ENCODE peak calls at places on chromosomes 11 and 22, in five cellular contexts. H is psoas muscle, O is C1 segment of cervical spinal cord, M is amniotic stem cell, P is RPMI7951. V is an unnamed sample.

GRCh38 chr11:64078905-64079304 is 43.2 kb downstream of the FLRT1 start:
- DNase-seq in O (no peak), H (no peak), M (no peak), P (no peak), V (no peak)

GRCh38 chr11:72589802-72590761 is 84.1 kb downstream of the PDE2A start:
- DNase-seq in O (no peak), M (no peak), H (peak), P (no peak), V (peak)

GRCh38 chr22:37326726-37327125 is 44.4 kb downstream of the CYTH4 start:
- DNase-seq in O (no peak), H (no peak), P (no peak), M (no peak), V (no peak)

GRCh38 chr11:60891103-60891741 is 15.2 kb downstream of the PRPF19 start:
- DNase-seq in M (no peak), O (no peak), H (no peak), P (no peak), V (no peak)

GRCh38 chr22:20422965-20423635 is 14.5 kb downstream of the SCARF2 start:
- DNase-seq in M (no peak), O (peak), P (peak), H (peak), V (no peak)

GRCh38 chr22:46801331-46801811 is 38.9 kb downstream of the TBC1D22A start:
- DNase-seq in H (no peak), M (no peak), P (no peak), O (no peak), V (no peak)

GRCh38 chr11:76209671-76209955 is 3.3 kb upstream of the WNT11 start:
- DNase-seq in O (no peak), M (no peak), H (peak), P (no peak), V (no peak)

GRCh38 chr11:123622576-123622975 is 31.8 kb downstream of the SCN3B start:
- DNase-seq in P (no peak), O (no peak), M (no peak), H (no peak), V (no peak)

GRCh38 chr11:113283881-113284280 is 30.5 kb upstream of the TTC12 start:
- DNase-seq in O (no peak), M (no peak), P (no peak), H (no peak), V (no peak)

GRCh38 chr22:37249946-37250345 is 5.9 kb upstream of the RAC2 start:
- DNase-seq in P (no peak), H (no peak), O (no peak), M (no peak), V (no peak)

GRCh38 chr22:28381427-28382167 is 298.0 kb downstream of the TTC28 start:
- DNase-seq in O (no peak), M (no peak), H (no peak), P (no peak), V (no peak)

GRCh38 chr11:1508491-1508891 is 21.9 kb upstream of the MOB2 start:
- DNase-seq in H (no peak), O (no peak), M (no peak), P (no peak), V (no peak)

GRCh38 chr11:45798793-45799441 is 6.0 kb upstream of the SLC35C1 start:
- DNase-seq in M (no peak), H (no peak), O (no peak), P (no peak), V (no peak)

GRCh38 chr11:73818838-73819237 is 31.2 kb downstream of the MRPL48 start:
- DNase-seq in M (no peak), H (no peak), P (no peak), O (no peak), V (no peak)

GRCh38 chr22:28933321-28933720 is 49.9 kb downstream of the ZNRF3 start:
- DNase-seq in O (no peak), P (no peak), H (no peak), M (no peak), V (no peak)